ENCODE peak calls at places on chromosomes 2 and 18, in nine cellular contexts. P is activated T-cell treated with anti-CD3 and anti-CD28 coated beads for 1 hour, U is Right ventricle myocardium superior, I is choroid plexus epithelial cell, H is GM20000, N is G401, S is T-cell, R is fibroblast of lung, E is lower leg skin. C is an unnamed sample.

GRCh38 chr18:59518705-59519104 is 159.6 kb upstream of the LMAN1 start:
- DNase-seq in P (no peak), U (no peak), I (no peak), H (no peak), N (no peak), S (no peak), R (no peak), E (no peak), C (no peak)

GRCh38 chr2:180747728-180748127 is 232.7 kb upstream of the UBE2E3 start:
- DNase-seq in P (no peak), U (no peak), I (peak), H (no peak), N (no peak), S (no peak), R (peak), E (no peak), C (no peak)

GRCh38 chr18:37564796-37565137 is 831 bp downstream of the CELF4 start:
- DNase-seq in P (no peak), U (peak), I (peak), H (peak), N (no peak), S (no peak), R (peak), E (no peak), C (no peak)

GRCh38 chr18:66682855-66683322 is 79.0 kb upstream of the CDH19 start:
- DNase-seq in P (no peak), U (no peak), I (peak), H (no peak), N (peak), S (no peak), R (peak), E (no peak), C (peak)

GRCh38 chr2:88227446-88227845 is 57.3 kb downstream of the THNSL2 start:
- DNase-seq in P (no peak), U (no peak), I (no peak), H (no peak), N (no peak), S (no peak), R (no peak), E (no peak), C (no peak)

GRCh38 chr18:59063912-59064311 is 75.8 kb upstream of the SEC11C start:
- DNase-seq in P (no peak), U (no peak), I (no peak), H (no peak), N (no peak), S (no peak), R (no peak), E (no peak), C (no peak)

GRCh38 chr2:168920504-168921157 is 19.5 kb downstream of the G6PC2 start:
- DNase-seq in P (no peak), U (no peak), I (peak), H (peak), N (no peak), S (peak), R (peak), E (no peak), C (no peak)

GRCh38 chr2:47899915-47900314 is 6.4 kb downstream of the FBXO11 start:
- DNase-seq in P (no peak), U (no peak), I (no peak), H (no peak), N (no peak), S (no peak), R (peak), E (no peak), C (no peak)

GRCh38 chr2:9558948-9559381 is 3.3 kb upstream of the ADAM17 start:
- DNase-seq in P (no peak), U (no peak), I (peak), H (no peak), N (no peak), S (no peak), R (peak), E (peak), C (no peak)

GRCh38 chr2:205754924-205755321 is 72.6 kb downstream of the NRP2 start:
- DNase-seq in P (no peak), U (no peak), I (peak), H (no peak), N (no peak), S (no peak), R (peak), E (no peak), C (no peak)

GRCh38 chr2:197183355-197183754 is 127.2 kb downstream of the ANKRD44 start:
- DNase-seq in P (no peak), U (no peak), I (no peak), H (no peak), N (no peak), S (no peak), R (peak), E (no peak), C (no peak)

GRCh38 chr2:42234056-42234455 is 64.9 kb downstream of the EML4 start:
- DNase-seq in P (no peak), U (no peak), I (peak), H (no peak), N (no peak), S (no peak), R (peak), E (no peak), C (no peak)

GRCh38 chr2:132272713-132273112 is 111.0 kb upstream of the ANKRD30BL start:
- DNase-seq in P (no peak), U (no peak), I (no peak), H (no peak), N (no peak), S (no peak), R (no peak), E (peak), C (no peak)

GRCh38 chr2:196268538-196269338 is 97.4 kb upstream of the STK17B start:
- DNase-seq in P (no peak), U (no peak), I (peak), H (no peak), N (no peak), S (no peak), R (no peak), E (no peak), C (no peak)

GRCh38 chr18:63997606-63998005 is 27.7 kb downstream of the SERPINB8 start:
- DNase-seq in P (no peak), U (no peak), I (no peak), H (no peak), N (no peak), S (no peak), R (peak), E (no peak), C (no peak)

GRCh38 chr2:135337066-135337465 is 194.0 kb downstream of the ZRANB3 start:
- DNase-seq in P (no peak), U (no peak), I (peak), H (no peak), N (no peak), S (no peak), R (peak), E (no peak), C (no peak)

C was measured in cerebellum.